ENCODE peak calls at places on chromosomes 6 and 20, in ten cellular contexts. X, J, W, D, Z, Y, U, A, B and E are unnamed samples.

GRCh38 chr20:2749951-2750342 is 50.5 kb downstream of the CPXM1 start:
- DNase-seq in J (no peak), X (no peak), Z (no peak), B (no peak), U (no peak), W (no peak), D (no peak), Y (no peak), A (no peak), E (no peak)

GRCh38 chr6:92271101-92271500 is 1148.3 kb downstream of the EPHA7 start:
- DNase-seq in A (no peak), X (no peak), B (no peak), U (no peak), Y (no peak), W (no peak), D (no peak), J (no peak), Z (no peak), E (no peak)

GRCh38 chr6:105932440-105932839 is 153.7 kb upstream of the PRDM1 start:
- DNase-seq in J (no peak), A (no peak), Y (no peak), Z (peak), D (no peak), B (no peak), X (no peak), W (no peak), U (no peak), E (no peak)

GRCh38 chr20:50731930-50732690 is 730 bp downstream of the PARD6B start:
- DNase-seq in X (no peak), B (no peak), Z (no peak), U (no peak), D (no peak), A (peak), Y (peak), W (no peak), J (no peak), E (peak)

GRCh38 chr20:56247954-56248782 is at the start of gene MC3R:
- DNase-seq in D (peak), Y (no peak), B (peak), Z (peak), X (peak), W (peak), J (peak), A (peak), U (peak), E (no peak)

GRCh38 chr20:36779656-36780025 is 6.1 kb upstream of the DSN1 start:
- DNase-seq in Y (no peak), B (no peak), X (no peak), Z (no peak), U (no peak), D (no peak), W (no peak), J (no peak), A (no peak), E (no peak)

GRCh38 chr6:148296746-148297145 is 45.9 kb upstream of the SASH1 start:
- DNase-seq in W (peak), J (no peak), Y (no peak), Z (no peak), D (no peak), B (no peak), U (no peak), A (no peak), X (no peak), E (no peak)

GRCh38 chr20:32823078-32823477 is 3.3 kb downstream of the MAPRE1 start:
- DNase-seq in Z (peak), U (no peak), Y (no peak), W (peak), X (peak), A (no peak), D (peak), B (no peak), J (peak), E (no peak)

GRCh38 chr6:34030831-34031566 is 114.9 kb downstream of the GRM4 start:
- DNase-seq in J (no peak), A (no peak), D (no peak), Y (no peak), W (no peak), Z (no peak), U (no peak), X (no peak), B (no peak), E (no peak)

GRCh38 chr20:362271-363254 is 15.7 kb downstream of the NRSN2 start:
- DNase-seq in Z (peak), U (peak), A (peak), X (peak), Y (no peak), B (no peak), W (peak), D (peak), J (peak), E (peak)

GRCh38 chr6:138378463-138378862 is 758 bp downstream of the SMIM28 start:
- DNase-seq in U (no peak), J (no peak), D (no peak), Y (no peak), W (no peak), X (no peak), A (peak), B (no peak), Z (no peak), E (no peak)

GRCh38 chr20:52031574-52032303 is 159.8 kb downstream of the ZFP64 start:
- DNase-seq in W (peak), X (peak), Y (no peak), Z (peak), J (peak), B (no peak), A (no peak), D (peak), U (peak), E (no peak)

GRCh38 chr6:81241126-81241525 is 511.4 kb downstream of the TENT5A start:
- DNase-seq in Y (no peak), J (peak), U (no peak), W (peak), B (no peak), D (peak), Z (peak), A (no peak), X (no peak), E (no peak)

GRCh38 chr20:33372993-33373441 is 28.3 kb downstream of the CDK5RAP1 start:
- DNase-seq in Y (no peak), J (no peak), B (no peak), W (peak), U (no peak), D (peak), Z (peak), X (no peak), A (no peak), E (no peak)

GRCh38 chr6:81950877-81951276 is 198.4 kb upstream of the TENT5A start:
- DNase-seq in B (no peak), Z (peak), W (no peak), U (no peak), X (peak), A (no peak), D (peak), J (peak), Y (no peak), E (no peak)

GRCh38 chr20:62728028-62728780 is 19.6 kb downstream of the NTSR1 start:
- DNase-seq in J (no peak), W (no peak), Z (no peak), X (no peak), U (no peak), B (no peak), A (no peak), Y (no peak), D (no peak), E (peak)

GRCh38 chr6:72554203-72554564 is 67.7 kb upstream of the KCNQ5 start:
- DNase-seq in D (peak), J (peak), U (no peak), B (no peak), A (no peak), X (peak), Y (no peak), Z (peak), W (no peak), E (no peak)

GRCh38 chr6:150269857-150270223 is 99.0 kb upstream of the IYD start:
- DNase-seq in X (no peak), Z (peak), A (no peak), Y (no peak), U (no peak), B (no peak), J (peak), D (peak), W (no peak), E (no peak)

GRCh38 chr6:110053395-110054240 is 75.5 kb downstream of the GPR6 start:
- DNase-seq in B (no peak), J (peak), W (peak), Y (peak), A (peak), Z (peak), U (no peak), X (peak), D (peak), E (no peak)

GRCh38 chr6:22153384-22154158 is 143.3 kb downstream of the PRL start:
- DNase-seq in Z (no peak), D (no peak), A (no peak), W (peak), X (no peak), U (no peak), J (no peak), Y (no peak), B (no peak), E (no peak)

GRCh38 chr20:44700306-44700705 is 14.9 kb upstream of the CCN5 start:
- DNase-seq in J (no peak), A (no peak), Y (no peak), X (no peak), D (no peak), B (no peak), U (no peak), Z (no peak), W (no peak), E (no peak)

GRCh38 chr6:121349596-121349995 is 15.3 kb upstream of the TBC1D32 start:
- DNase-seq in Z (no peak), Y (no peak), U (no peak), D (no peak), X (no peak), B (no peak), A (no peak), J (no peak), W (no peak), E (no peak)

GRCh38 chr20:53597521-53598120 is 4.0 kb upstream of the ZNF217 start:
- DNase-seq in U (no peak), D (no peak), J (no peak), A (no peak), B (no peak), X (no peak), Y (no peak), Z (no peak), W (no peak), E (no peak)

GRCh38 chr6:87722831-87723726 is 21.0 kb upstream of the AKIRIN2 start:
- DNase-seq in Z (peak), Y (peak), U (peak), B (no peak), J (peak), D (peak), W (peak), A (peak), X (peak), E (no peak)

GRCh38 chr6:57102976-57103375 is 13.0 kb downstream of the ZNF451 start:
- DNase-seq in Z (no peak), U (no peak), A (no peak), D (no peak), X (no peak), W (no peak), Y (no peak), B (no peak), J (no peak), E (no peak)

GRCh38 chr6:26660096-26660425 is 515 bp upstream of the ZNF322 start:
- DNase-seq in Z (peak), J (peak), U (no peak), X (peak), Y (no peak), A (no peak), W (no peak), D (peak), B (no peak), E (no peak)

GRCh38 chr20:63368151-63368550 is 7.0 kb upstream of the CHRNA4 start:
- DNase-seq in X (no peak), D (no peak), Y (no peak), B (no peak), W (no peak), A (no peak), Z (no peak), U (no peak), J (no peak), E (no peak)

GRCh38 chr6:90701146-90701781 is 114.4 kb upstream of the MAP3K7 start:
- DNase-seq in A (no peak), Z (no peak), U (no peak), D (no peak), X (no peak), Y (no peak), W (no peak), J (no peak), B (no peak), E (no peak)

GRCh38 chr6:149152521-149152920 is 165.0 kb upstream of the TAB2 start:
- DNase-seq in X (no peak), D (no peak), Y (no peak), Z (no peak), U (no peak), W (no peak), B (no peak), J (no peak), A (no peak), E (no peak)

GRCh38 chr6:79544939-79545450 is 7.8 kb upstream of the LCA5 start:
- DNase-seq in Y (peak), J (peak), X (peak), Z (peak), W (peak), U (peak), B (no peak), A (peak), D (peak), E (no peak)
- TF ChIP-seq CTCF in Y (peak), J (peak), X (peak), Z (peak), W (peak), U (peak), B (no peak), A (peak), D (peak), E (no peak)

DNA sequence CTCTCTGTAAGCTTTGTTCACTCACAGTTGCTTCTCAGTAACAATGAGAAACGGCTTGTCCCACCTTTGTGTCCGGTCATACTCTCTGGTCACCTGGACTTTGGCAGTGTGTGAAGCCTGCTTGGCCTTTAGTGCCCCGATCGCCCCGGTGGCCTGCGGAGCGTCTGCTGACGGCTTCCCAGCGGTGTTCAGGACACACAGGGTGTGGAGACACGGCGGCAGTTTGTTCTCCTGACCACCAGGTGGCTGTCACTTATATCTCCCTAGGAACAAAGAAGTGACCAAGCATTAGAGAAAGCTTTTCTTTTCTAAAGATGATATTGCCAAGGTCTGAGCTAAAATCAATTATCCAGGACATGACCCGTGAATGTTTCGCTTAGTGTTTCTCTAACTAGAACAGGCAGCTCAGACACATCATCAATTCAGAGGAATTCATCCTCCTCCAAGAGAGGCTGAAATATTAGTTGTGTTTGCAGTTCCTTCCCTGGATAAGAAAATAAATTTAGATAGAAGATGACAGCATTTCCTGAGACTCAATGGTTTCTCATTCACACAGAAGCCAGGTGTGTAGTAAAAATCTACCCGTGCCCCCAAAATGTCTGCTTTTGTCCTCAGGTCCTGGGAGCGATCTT is 167.4 kb upstream of the THBS2 start:
- DNase-seq in Z (no peak), X (peak), Y (no peak), B (no peak), A (peak), J (peak), U (no peak), W (no peak), D (peak), E (no peak)
- TF ChIP-seq CTCF in Z (peak), X (peak), Y (peak), B (no peak), A (peak), J (peak), U (no peak), W (peak), D (peak), E (peak)

GRCh38 chr6:66930559-66931290 is 1223.7 kb upstream of the EYS start:
- DNase-seq in W (peak), D (peak), J (no peak), B (no peak), X (no peak), Y (no peak), U (no peak), A (no peak), Z (peak), E (no peak)

GRCh38 chr6:66931787-66932186 is 1224.8 kb upstream of the EYS start:
- DNase-seq in U (no peak), D (no peak), W (no peak), B (no peak), X (no peak), Y (no peak), J (no peak), A (no peak), Z (no peak), E (no peak)

DNA sequence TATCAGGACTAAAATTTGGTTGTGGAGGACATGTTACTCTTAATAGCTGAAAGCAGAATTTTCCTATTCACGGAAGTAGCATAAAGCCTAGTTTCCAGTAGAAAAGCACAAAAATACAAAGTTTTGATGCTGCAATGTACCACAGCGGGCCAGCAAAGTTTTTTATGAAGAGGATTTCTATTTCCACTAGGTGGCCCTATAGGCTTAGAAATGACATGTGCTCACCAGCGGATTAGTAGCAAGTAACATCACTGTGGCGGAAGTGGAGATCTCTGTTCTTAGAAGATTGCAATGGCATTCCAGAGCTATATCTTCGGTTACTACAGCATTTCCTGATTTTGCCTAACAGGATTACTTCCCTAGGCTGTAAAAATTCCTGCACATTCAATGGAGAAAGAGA is 1219.0 kb upstream of the EYS start:
- DNase-seq in A (no peak), Z (peak), U (no peak), X (peak), Y (no peak), W (peak), D (no peak), B (no peak), J (no peak), E (no peak)
- TF ChIP-seq CTCF in A (no peak), Z (peak), U (no peak), X (no peak), Y (peak), W (peak), D (no peak), B (no peak), J (peak), E (no peak)

GRCh38 chr6:164410017-164410416 is 899.4 kb downstream of the C6orf118 start:
- DNase-seq in A (no peak), J (no peak), Y (no peak), B (no peak), U (no peak), X (no peak), D (no peak), W (no peak), Z (no peak), E (no peak)
- TF ChIP-seq CTCF in A (no peak), J (no peak), Y (no peak), B (no peak), U (no peak), X (no peak), D (no peak), W (no peak), Z (no peak), E (no peak)

GRCh38 chr6:68757821-68758220 is 122.7 kb downstream of the ADGRB3 start:
- DNase-seq in D (no peak), U (no peak), A (no peak), J (no peak), X (no peak), B (no peak), W (no peak), Y (no peak), Z (no peak), E (no peak)

GRCh38 chr6:68756454-68757375 is 121.6 kb downstream of the ADGRB3 start:
- DNase-seq in B (no peak), Z (no peak), D (no peak), W (no peak), A (no peak), X (no peak), U (no peak), J (no peak), Y (no peak), E (no peak)

GRCh38 chr6:68761985-68762384 is 126.9 kb downstream of the ADGRB3 start:
- DNase-seq in U (no peak), J (no peak), Z (no peak), B (no peak), Y (no peak), D (no peak), X (no peak), W (no peak), A (no peak), E (no peak)

GRCh38 chr6:68760486-68760885 is 125.4 kb downstream of the ADGRB3 start:
- DNase-seq in B (no peak), X (no peak), J (no peak), W (no peak), Y (no peak), D (no peak), A (no peak), Z (no peak), U (no peak), E (no peak)

GRCh38 chr6:68760941-68761676 is 126.0 kb downstream of the ADGRB3 start:
- DNase-seq in B (no peak), U (no peak), Z (no peak), J (no peak), D (no peak), W (no peak), Y (no peak), X (no peak), A (no peak), E (no peak)
- TF ChIP-seq CTCF in B (no peak), U (no peak), Z (no peak), J (no peak), D (no peak), W (no peak), Y (no peak), X (no peak), A (no peak), E (no peak)

DNA sequence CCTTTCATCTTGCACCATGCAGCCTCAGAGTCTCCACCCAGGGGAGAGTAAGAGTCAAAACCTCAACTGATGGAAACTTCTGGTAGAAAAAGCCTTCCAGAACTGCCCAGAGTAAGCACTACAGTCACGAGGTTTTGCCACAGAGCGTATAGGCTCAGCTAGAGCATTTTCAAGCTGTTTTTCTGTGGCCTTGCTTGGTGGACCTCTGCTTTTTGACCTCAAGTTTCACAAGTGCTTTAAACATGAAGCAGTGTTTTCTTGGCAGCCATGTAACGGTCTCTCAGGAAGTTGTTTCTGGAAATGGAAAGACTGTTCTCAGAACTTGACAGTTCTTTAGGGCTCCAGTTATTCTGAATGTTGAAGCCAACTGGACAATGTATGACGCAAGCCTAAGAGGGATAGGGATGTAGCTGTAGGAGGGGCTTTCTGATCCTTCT is 146.5 kb downstream of the ZDHHC14 start:
- DNase-seq in Z (peak), A (no peak), W (peak), B (no peak), Y (no peak), J (peak), X (peak), D (peak), U (no peak), E (no peak)
- TF ChIP-seq CTCF in Z (peak), A (no peak), W (no peak), B (no peak), Y (no peak), J (no peak), X (no peak), D (no peak), U (no peak), E (no peak)